ENCODE peak calls at places on chromosome 16, in six cellular contexts. R is mucosa of descending colon, W is upper lobe of left lung, F is heart right ventricle, G is tibial nerve, V is SK-N-SH. H is an unnamed sample.

GRCh38 chr16:66477028-66477515 is 50.0 kb downstream of the BEAN1 start:
- DNase-seq in R (no peak), W (no peak), F (no peak), G (no peak), V (no peak), H (no peak)

GRCh38 chr16:19636436-19637267 is 81.1 kb downstream of the VPS35L start:
- DNase-seq in R (no peak), W (no peak), F (no peak), G (no peak), V (no peak), H (no peak)

GRCh38 chr16:66131156-66131807 is 235.2 kb upstream of the CDH5 start:
- DNase-seq in R (no peak), W (no peak), F (no peak), G (no peak), V (no peak), H (no peak)

GRCh38 chr16:56513972-56514371 is 5.9 kb downstream of the BBS2 start:
- DNase-seq in R (peak; percentile 30), W (peak; percentile 57), F (no peak), G (no peak), V (peak; percentile 37), H (peak; percentile 79)

GRCh38 chr16:72985148-72985882 is 62.6 kb downstream of the ZFHX3 start:
- DNase-seq in R (no peak), W (no peak), F (peak; percentile 54), G (peak; percentile 73), V (no peak), H (no peak)

GRCh38 chr16:69176033-69176780 is 10.8 kb upstream of the SNTB2 start:
- DNase-seq in R (no peak), W (no peak), F (no peak), G (no peak), V (no peak), H (no peak)

GRCh38 chr16:74760007-74760767 is 14.4 kb downstream of the FA2H start:
- DNase-seq in R (peak; percentile 1), W (no peak), F (no peak), G (no peak), V (no peak), H (no peak)

GRCh38 chr16:66703359-66704215 is 7.0 kb upstream of the CMTM4 start:
- DNase-seq in R (no peak), W (no peak), F (no peak), G (no peak), V (peak; percentile 78), H (no peak)

GRCh38 chr16:57775661-57776469 is 26.4 kb downstream of the KIFC3 start:
- DNase-seq in R (peak; percentile 66), W (no peak), F (no peak), G (no peak), V (peak; percentile 58), H (peak; percentile 65)

GRCh38 chr16:21563676-21564075 is 35.7 kb upstream of the METTL9 start:
- DNase-seq in R (no peak), W (no peak), F (no peak), G (no peak), V (no peak), H (no peak)

GRCh38 chr16:23914935-23915549 is 79.3 kb downstream of the PRKCB start:
- DNase-seq in R (no peak), W (no peak), F (no peak), G (no peak), V (no peak), H (no peak)

GRCh38 chr16:75801307-75801706 is 75.0 kb upstream of the CPHXL start:
- DNase-seq in R (no peak), W (no peak), F (no peak), G (no peak), V (no peak), H (no peak)

GRCh38 chr16:71727545-71728324 is 3.2 kb upstream of the PHLPP2 start:
- DNase-seq in R (no peak), W (no peak), F (no peak), G (no peak), V (no peak), H (peak; percentile 53)

GRCh38 chr16:54216268-54217187 is 70.1 kb downstream of the IRX3 start:
- DNase-seq in R (no peak), W (no peak), F (peak; percentile 39), G (peak; percentile 40), V (no peak), H (no peak)

GRCh38 chr16:11639925-11640899 is 28.0 kb upstream of the SNN start:
- DNase-seq in R (no peak), W (peak; percentile 92), F (peak; percentile 79), G (peak; percentile 72), V (no peak), H (peak; percentile 66)

GRCh38 chr16:50160495-50161164 is 7.5 kb downstream of the TENT4B start:
- DNase-seq in R (no peak), W (no peak), F (no peak), G (no peak), V (no peak), H (no peak)

GRCh38 chr16:68093816-68094613 is 8.8 kb downstream of the NFATC3 start:
- DNase-seq in R (no peak), W (no peak), F (no peak), G (no peak), V (no peak), H (no peak)

GRCh38 chr16:17343028-17343427 is 127.7 kb downstream of the XYLT1 start:
- DNase-seq in R (no peak), W (peak; percentile 57), F (no peak), G (no peak), V (no peak), H (no peak)

GRCh38 chr16:86862596-86862995 is 284.2 kb downstream of the FOXL1 start:
- DNase-seq in R (no peak), W (no peak), F (peak; percentile 40), G (no peak), V (no peak), H (no peak)

GRCh38 chr16:11691235-11691634 is 23.0 kb downstream of the SNN start:
- DNase-seq in R (no peak), W (no peak), F (no peak), G (no peak), V (no peak), H (no peak)

GRCh38 chr16:70573451-70574121 is 50.0 kb downstream of the SF3B3 start:
- DNase-seq in R (no peak), W (peak; percentile 50), F (peak; percentile 49), G (no peak), V (no peak), H (no peak)

GRCh38 chr16:27245276-27246231 is 23.0 kb downstream of the NSMCE1 start:
- DNase-seq in R (peak; percentile 39), W (peak; percentile 36), F (no peak), G (no peak), V (no peak), H (no peak)

GRCh38 chr16:67248401-67249177 is at the start of gene SLC9A5:
- DNase-seq in R (peak; percentile 56), W (no peak), F (peak; percentile 57), G (no peak), V (peak; percentile 86), H (no peak)

GRCh38 chr16:78500659-78501226 is 401.3 kb downstream of the WWOX start:
- DNase-seq in R (no peak), W (no peak), F (no peak), G (no peak), V (no peak), H (no peak)

GRCh38 chr16:22813946-22814325 is at the start of gene HS3ST2:
- DNase-seq in R (peak; percentile 45), W (peak; percentile 21), F (peak; percentile 42), G (no peak), V (peak; percentile 90), H (no peak)

GRCh38 chr16:87562201-87562600 is 40.1 kb upstream of the JPH3 start:
- DNase-seq in R (no peak), W (no peak), F (no peak), G (no peak), V (no peak), H (no peak)

GRCh38 chr16:21565816-21566669 is 33.3 kb upstream of the METTL9 start:
- DNase-seq in R (no peak), W (no peak), F (no peak), G (no peak), V (no peak), H (peak; percentile 94)

GRCh38 chr16:89322381-89323119 is 105.0 kb downstream of the ZNF778 start:
- DNase-seq in R (peak; percentile 35), W (peak; percentile 89), F (no peak), G (no peak), V (peak; percentile 72), H (no peak)

GRCh38 chr16:89324056-89325010 is 106.8 kb downstream of the ZNF778 start:
- DNase-seq in R (peak; percentile 26), W (peak; percentile 15), F (no peak), G (no peak), V (no peak), H (no peak)

GRCh38 chr16:89325861-89326471 is 108.5 kb downstream of the ZNF778 start:
- DNase-seq in R (peak; percentile 43), W (peak; percentile 78), F (no peak), G (no peak), V (no peak), H (peak; percentile 77)

GRCh38 chr16:89320717-89321501 is 103.4 kb downstream of the ZNF778 start:
- DNase-seq in R (peak; percentile 84), W (peak; percentile 53), F (peak; percentile 70), G (no peak), V (no peak), H (peak; percentile 84)

DNA sequence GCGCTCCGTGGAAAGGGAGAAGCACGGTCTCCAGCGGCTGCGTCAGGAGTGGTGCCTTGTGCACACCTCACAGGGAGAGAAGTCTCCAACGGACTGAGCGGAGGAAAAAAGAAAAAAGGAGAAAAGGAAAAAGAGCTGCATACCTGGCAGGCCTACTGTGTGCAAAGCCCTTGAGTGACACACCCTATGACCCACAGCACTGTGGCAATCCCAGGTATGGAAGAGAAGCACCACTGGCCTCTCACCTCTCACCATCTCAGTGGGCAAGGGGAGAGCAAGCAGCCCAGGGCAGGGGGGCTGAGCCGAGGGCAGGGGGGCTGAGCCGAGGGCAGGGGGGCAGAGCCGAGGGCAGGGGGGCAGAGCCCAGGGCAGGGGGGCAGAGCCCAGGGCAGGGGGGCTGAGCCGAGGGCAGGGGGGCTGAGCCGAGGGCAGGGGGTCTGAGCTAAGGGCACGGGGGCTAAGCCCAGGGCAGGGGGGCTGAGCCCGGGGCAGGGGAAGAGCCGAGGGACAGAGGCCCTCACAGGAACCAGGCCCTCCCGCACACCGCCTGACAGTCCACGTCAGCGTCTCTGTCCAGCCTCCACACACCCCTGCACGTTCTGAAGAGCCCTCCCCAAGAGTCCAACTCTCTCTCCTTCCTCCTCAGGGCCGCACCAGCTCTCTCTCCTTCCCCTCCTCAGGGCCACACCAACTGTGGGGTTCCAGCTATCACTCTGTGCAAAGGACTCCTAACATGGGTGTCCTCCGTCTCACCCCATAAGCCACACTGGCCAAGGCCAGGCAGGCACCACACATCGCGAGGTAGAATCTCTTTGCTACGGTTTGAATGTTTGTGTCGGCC is 105.8 kb downstream of the ZNF778 start:
- DNase-seq in R (peak; percentile 28), W (no peak), F (no peak), G (no peak), V (no peak), H (no peak)
- H3K4me1 ChIP-seq in R (peaks cover 63% of the 10 kb centered on the region), W (peaks cover 74% of the 10 kb centered on the region), F (peaks cover 96% of the 10 kb centered on the region), G (peaks cover 59% of the 10 kb centered on the region), V (peaks cover 69% of the 10 kb centered on the region), H (peaks cover 27% of the 10 kb centered on the region)

GRCh38 chr16:80766798-80767197 is 37.6 kb downstream of the CDYL2 start:
- DNase-seq in R (no peak), W (no peak), F (no peak), G (no peak), V (no peak), H (no peak)
- H3K4me3 ChIP-seq in R (no peak overlapping the region), W (no peak overlapping the region), F (no peak overlapping the region), G (no peak overlapping the region), V (no peak overlapping the region), H (no peak overlapping the region)

GRCh38 chr16:8963010-8963824 is 489 bp downstream of the USP7 start:
- DNase-seq in R (peak; percentile 60), W (no peak), F (peak; percentile 28), G (no peak), V (peak; percentile 75), H (no peak)
- H3K4me1 ChIP-seq in R (peaks cover 48% of the 10 kb centered on the region), W (peaks cover 46% of the 10 kb centered on the region), F (peaks cover 49% of the 10 kb centered on the region), G (peaks cover 39% of the 10 kb centered on the region), V (peaks cover 34% of the 10 kb centered on the region), H (peaks cover 10% of the 10 kb centered on the region)

GRCh38 chr16:1163567-1164055 is 10.7 kb downstream of the CACNA1H start:
- DNase-seq in R (no peak), W (no peak), F (no peak), G (no peak), V (no peak), H (no peak)
- H3K4me3 ChIP-seq in R (no peak overlapping the region), W (no peak overlapping the region), F (no peak overlapping the region), G (no peak overlapping the region), V (no peak overlapping the region), H (no peak overlapping the region)